ENCODE peak calls at places on chromosomes 12 and 14, in four cellular contexts. I, K, P and C are unnamed samples.

GRCh38 chr14:97771340-97772045 is 974.3 kb downstream of the VRK1 start:
- DNase-seq in K (no peak), I (no peak), P (no peak), C (no peak)

GRCh38 chr12:52351196-52352059 is 15.9 kb downstream of the KRT85 start:
- DNase-seq in K (no peak), P (no peak), I (peak; percentile 57), C (no peak)

GRCh38 chr12:56991319-56991906 is 14.9 kb downstream of the ZBTB39 start:
- DNase-seq in I (no peak), P (no peak), K (no peak), C (no peak)

GRCh38 chr14:99947695-99948094 is 117.5 kb upstream of the EVL start:
- DNase-seq in K (no peak), I (no peak), P (no peak), C (no peak)

GRCh38 chr14:67618617-67619063 is 1.1 kb upstream of the ARG2 start:
- DNase-seq in P (no peak), I (peak; percentile 22), K (peak; percentile 47), C (peak; percentile 88)

GRCh38 chr14:103576371-103577024 is 13.7 kb downstream of the COA8 start:
- DNase-seq in P (peak; percentile 95), K (no peak), I (peak; percentile 92), C (no peak)

GRCh38 chr12:109192358-109192757 is 76.0 kb downstream of the ACACB start:
- DNase-seq in P (no peak), I (no peak), K (no peak), C (no peak)

GRCh38 chr14:51087024-51087423 is 7.9 kb downstream of the TRIM9 start:
- DNase-seq in K (peak; percentile 34), I (no peak), P (no peak), C (no peak)

GRCh38 chr14:54794796-54795195 is 107.8 kb downstream of the GCH1 start:
- DNase-seq in K (no peak), P (no peak), I (no peak), C (no peak)

GRCh38 chr12:130013771-130014484 is 110.1 kb upstream of the TMEM132D start:
- DNase-seq in P (peak; percentile 70), K (peak; percentile 76), I (peak; percentile 34), C (peak; percentile 44)

GRCh38 chr12:19970116-19970515 is 398.2 kb upstream of the PDE3A start:
- DNase-seq in P (no peak), I (no peak), K (no peak), C (no peak)

GRCh38 chr14:87837306-87837705 is 155.7 kb downstream of the GALC start:
- DNase-seq in I (no peak), P (no peak), K (no peak), C (no peak)

GRCh38 chr14:99427632-99428315 is 52.9 kb downstream of the SETD3 start:
- DNase-seq in K (no peak), P (no peak), I (no peak), C (no peak)

GRCh38 chr12:129911437-129912049 is 7.7 kb upstream of the TMEM132D start:
- DNase-seq in K (peak; percentile 67), I (peak; percentile 27), P (peak; percentile 75), C (peak; percentile 37)

GRCh38 chr12:25320123-25321006 is 69.6 kb upstream of the KRAS start:
- DNase-seq in I (no peak), K (no peak), P (no peak), C (no peak)

GRCh38 chr14:102593841-102594170 is 1.4 kb downstream of the RCOR1 start:
- DNase-seq in K (no peak), P (no peak), I (no peak), C (no peak)

GRCh38 chr14:50816419-50817047 is 14.4 kb downstream of the NIN start:
- DNase-seq in P (no peak), K (no peak), I (no peak), C (no peak)

GRCh38 chr12:131348226-131349010 is 362.5 kb upstream of the SFSWAP start:
- DNase-seq in P (no peak), K (no peak), I (no peak), C (no peak)

GRCh38 chr12:121794532-121795028 is 1.1 kb upstream of the RHOF start:
- DNase-seq in K (peak; percentile 31), I (no peak), P (peak; percentile 77), C (no peak)

GRCh38 chr14:69268763-69269162 is 8.8 kb downstream of the GALNT16 start:
- DNase-seq in P (no peak), K (no peak), I (no peak), C (no peak)

GRCh38 chr12:25386823-25387134 is 136.1 kb upstream of the KRAS start:
- DNase-seq in K (no peak), I (peak; percentile 9), P (no peak), C (no peak)

GRCh38 chr12:127245009-127245408 is 1022.0 kb upstream of the TMEM132C start:
- DNase-seq in P (no peak), K (no peak), I (no peak), C (no peak)

GRCh38 chr12:3998968-3999792 is 126.0 kb upstream of the PARP11 start:
- DNase-seq in I (peak; percentile 78), K (no peak), P (no peak), C (no peak)

GRCh38 chr12:130710733-130711080 is 5.4 kb downstream of the RIMBP2 start:
- DNase-seq in I (no peak), K (no peak), P (no peak), C (no peak)

GRCh38 chr12:71900091-71900490 is 38.6 kb upstream of the TPH2 start:
- DNase-seq in I (no peak), P (no peak), K (no peak), C (peak; percentile 10)

GRCh38 chr14:83147006-83147405 is 1613.4 kb upstream of the SEL1L start:
- DNase-seq in P (no peak), I (no peak), K (no peak), C (no peak)

GRCh38 chr14:99574099-99574880 is 29.7 kb downstream of the CCDC85C start:
- DNase-seq in I (peak; percentile 49), K (no peak), P (no peak), C (no peak)

GRCh38 chr12:4031703-4032291 is 158.6 kb upstream of the PARP11 start:
- DNase-seq in P (peak; percentile 71), I (peak; percentile 8), K (no peak), C (no peak)

GRCh38 chr14:56150018-56150417 is 31.8 kb downstream of the PELI2 start:
- DNase-seq in I (no peak), K (no peak), P (no peak), C (no peak)

GRCh38 chr14:92564361-92565039 is 50.9 kb downstream of the RIN3 start:
- DNase-seq in P (no peak), I (no peak), K (no peak), C (no peak)

GRCh38 chr12:77339610-77340009 is 274.2 kb upstream of the E2F7 start:
- DNase-seq in I (no peak), K (no peak), P (no peak), C (no peak)